ENCODE peak calls at places on chromosomes 13 and 19, in nine cellular contexts. Q is fibroblast of the aortic adventitia; U is heart right ventricle; P is CD8-positive, alpha-beta T cell; J is left ventricle myocardium inferior; G is cardiac fibroblast; L is uterus; B is HFFc6; I is ovary. C is an unnamed sample.

GRCh38 chr19:48393559-48394330 is at the start of gene GRIN2D:
- DNase-seq in Q (no peak), U (no peak), P (no peak), J (no peak), G (peak), L (no peak), B (peak), I (no peak), C (no peak)

GRCh38 chr13:51862965-51863364 is 1.2 kb downstream of the CCDC70 start:
- DNase-seq in Q (no peak), U (no peak), P (no peak), J (no peak), G (no peak), L (no peak), B (no peak), I (no peak), C (no peak)

GRCh38 chr13:53612200-53612599 is 583.6 kb downstream of the OLFM4 start:
- DNase-seq in Q (no peak), U (no peak), P (no peak), J (no peak), G (no peak), L (no peak), B (no peak), I (no peak), C (no peak)

GRCh38 chr13:75195479-75196111 is 286.4 kb downstream of the TBC1D4 start:
- DNase-seq in Q (no peak), U (no peak), P (no peak), J (no peak), G (peak), L (no peak), B (no peak), I (no peak), C (no peak)

GRCh38 chr13:73767747-73768315 is 366.4 kb downstream of the KLF12 start:
- DNase-seq in Q (no peak), U (no peak), P (no peak), J (no peak), G (no peak), L (no peak), B (peak), I (no peak), C (peak)

GRCh38 chr13:110913322-110913721 is 1.5 kb downstream of the ANKRD10 start:
- DNase-seq in Q (peak), U (no peak), P (no peak), J (no peak), G (peak), L (no peak), B (no peak), I (no peak), C (no peak)

GRCh38 chr19:44878119-44878865 is 12.8 kb upstream of the TOMM40 start:
- DNase-seq in Q (no peak), U (no peak), P (no peak), J (no peak), G (no peak), L (no peak), B (no peak), I (no peak), C (no peak)

GRCh38 chr13:113917523-113918371 is 53.9 kb upstream of the GAS6 start:
- DNase-seq in Q (no peak), U (no peak), P (no peak), J (no peak), G (no peak), L (peak), B (no peak), I (no peak), C (no peak)

GRCh38 chr13:98576215-98576945 is 527 bp downstream of the STK24 start:
- DNase-seq in Q (no peak), U (peak), P (no peak), J (peak), G (peak), L (peak), B (no peak), I (peak), C (peak)

GRCh38 chr19:4447327-4448146 is 10.1 kb downstream of the UBXN6 start:
- DNase-seq in Q (no peak), U (no peak), P (no peak), J (no peak), G (no peak), L (no peak), B (no peak), I (no peak), C (no peak)

GRCh38 chr13:50382511-50382910 is 367.3 kb downstream of the KCNRG start:
- DNase-seq in Q (no peak), U (no peak), P (no peak), J (no peak), G (no peak), L (no peak), B (no peak), I (no peak), C (no peak)

GRCh38 chr19:871446-872265 is 12.2 kb downstream of the CFD start:
- DNase-seq in Q (no peak), U (no peak), P (no peak), J (no peak), G (no peak), L (no peak), B (no peak), I (no peak), C (no peak)

DNA sequence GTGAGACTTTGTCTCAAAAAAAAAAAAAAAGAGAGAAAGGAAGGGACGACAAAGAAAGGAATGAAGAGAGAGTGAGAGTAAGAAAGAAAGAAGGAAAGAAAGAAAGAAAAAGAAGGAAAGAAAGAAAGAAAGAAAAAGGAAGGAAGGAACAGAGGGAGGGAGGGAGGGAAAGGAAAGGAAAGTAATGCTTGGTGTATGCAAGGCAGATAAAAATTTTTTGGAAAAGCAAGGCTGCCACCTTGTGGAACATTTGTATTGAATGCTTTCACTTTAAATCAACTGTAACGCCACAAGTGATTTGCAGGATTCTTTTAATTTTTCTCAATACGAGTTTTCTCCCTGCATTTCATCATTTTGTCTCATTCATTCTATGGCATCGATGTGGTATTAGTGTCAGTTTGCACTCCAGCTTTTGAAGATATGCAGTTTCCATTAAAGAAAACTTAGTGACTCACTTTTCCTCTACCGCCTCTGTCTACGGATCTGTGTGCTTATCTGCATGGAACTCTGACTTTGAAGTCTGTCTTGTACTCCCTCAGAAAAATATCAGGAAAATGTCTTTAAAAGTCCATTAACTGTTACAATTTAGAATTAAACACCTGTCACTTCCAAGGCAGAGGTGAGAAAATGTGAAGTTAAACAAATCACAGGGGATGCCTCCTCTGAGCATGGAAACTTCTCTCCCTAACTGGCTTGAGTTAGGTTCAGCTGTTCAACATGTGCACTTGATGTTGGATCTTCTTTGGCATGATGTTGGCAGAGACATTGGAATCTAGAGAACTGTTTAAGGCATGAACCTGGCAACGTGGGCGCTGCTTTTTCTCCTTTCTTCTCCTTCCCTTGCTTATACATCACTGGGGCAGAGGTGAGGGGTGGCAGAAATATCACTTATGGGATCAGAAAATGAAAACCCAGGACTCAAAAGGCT is 20.0 kb upstream of the ZDHHC20 start:
- DNase-seq in Q (peak), U (peak), P (no peak), J (no peak), G (peak), L (no peak), B (peak), I (peak), C (peak)
- TF ChIP-seq CTCF in Q (peak), U (peak), P (peak), J (peak), G (peak), L (peak), B (peak), I (peak), C (no peak)

GRCh38 chr19:12346896-12347295 is 13.5 kb upstream of the ZNF563 start:
- DNase-seq in Q (no peak), U (no peak), P (no peak), J (no peak), G (no peak), L (no peak), B (no peak), I (no peak), C (no peak)
- TF ChIP-seq CTCF in Q (no peak), U (no peak), P (no peak), J (no peak), G (no peak), L (no peak), B (no peak), I (no peak), C (no peak)

GRCh38 chr19:51439021-51439465 is 19.2 kb downstream of the SIGLEC8 start:
- DNase-seq in Q (no peak), U (no peak), P (no peak), J (no peak), G (peak), L (no peak), B (peak), I (no peak), C (peak)
- TF ChIP-seq CTCF in Q (peak), U (peak), P (peak), J (peak), G (peak), L (peak), B (peak), I (no peak), C (peak)

GRCh38 chr13:62014299-62014698 is 598.6 kb upstream of the PCDH20 start:
- DNase-seq in Q (no peak), U (no peak), P (no peak), J (no peak), G (peak), L (no peak), B (no peak), I (no peak), C (no peak)
- TF ChIP-seq CTCF in Q (no peak), U (peak), P (no peak), J (peak), G (no peak), L (no peak), B (no peak), I (no peak), C (no peak)

GRCh38 chr19:16324384-16325160 is at the start of gene KLF2:
- DNase-seq in Q (peak), U (peak), P (peak), J (peak), G (peak), L (peak), B (peak), I (peak), C (peak)

GRCh38 chr19:16326401-16327130 is 1.9 kb downstream of the KLF2 start:
- DNase-seq in Q (peak), U (no peak), P (peak), J (no peak), G (peak), L (no peak), B (no peak), I (peak), C (no peak)

GRCh38 chr19:16325671-16326400 is 1.2 kb downstream of the KLF2 start:
- DNase-seq in Q (peak), U (no peak), P (peak), J (no peak), G (peak), L (peak), B (no peak), I (peak), C (peak)

GRCh38 chr19:16324064-16324383 is 602 bp upstream of the KLF2 start:
- DNase-seq in Q (no peak), U (no peak), P (no peak), J (no peak), G (no peak), L (no peak), B (no peak), I (no peak), C (no peak)

GRCh38 chr19:16325161-16325527 is 518 bp downstream of the KLF2 start:
- DNase-seq in Q (no peak), U (no peak), P (peak), J (peak), G (no peak), L (peak), B (no peak), I (no peak), C (peak)
- TF ChIP-seq CTCF in Q (no peak), U (peak), P (no peak), J (peak), G (no peak), L (no peak), B (peak), I (no peak), C (peak)

DNA sequence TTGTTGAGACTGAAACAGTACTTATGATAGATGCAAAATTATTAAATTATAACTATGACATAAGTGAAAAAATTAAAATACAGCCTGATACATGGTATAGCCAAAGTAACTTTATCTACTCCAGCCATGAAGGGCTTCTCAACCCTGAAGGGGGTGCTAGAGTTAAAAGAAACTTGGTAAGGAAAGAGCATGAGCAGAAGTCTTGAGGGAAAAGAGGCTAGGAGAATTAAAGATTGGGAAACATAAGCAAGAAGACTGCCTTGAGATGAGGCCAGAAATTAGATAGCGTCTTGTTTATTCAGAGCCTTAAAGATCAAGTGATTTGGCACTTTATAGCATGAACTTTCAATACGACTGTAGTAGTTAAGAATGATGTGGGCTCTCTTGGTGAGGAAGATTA is 385.5 kb upstream of the PRR20A start:
- DNase-seq in Q (no peak), U (no peak), P (no peak), J (no peak), G (no peak), L (no peak), B (no peak), I (no peak), C (no peak)
- TF ChIP-seq CTCF in Q (no peak), U (peak), P (no peak), J (peak), G (no peak), L (no peak), B (no peak), I (no peak), C (no peak)

GRCh38 chr13:35163674-35164073 is 221.6 kb downstream of the NBEA start:
- DNase-seq in Q (no peak), U (no peak), P (no peak), J (no peak), G (no peak), L (no peak), B (no peak), I (no peak), C (no peak)

GRCh38 chr13:35162420-35162819 is 220.3 kb downstream of the NBEA start:
- DNase-seq in Q (no peak), U (no peak), P (no peak), J (no peak), G (no peak), L (no peak), B (no peak), I (no peak), C (no peak)

GRCh38 chr13:35160921-35161320 is 218.9 kb downstream of the NBEA start:
- DNase-seq in Q (no peak), U (no peak), P (no peak), J (no peak), G (no peak), L (no peak), B (no peak), I (no peak), C (no peak)

GRCh38 chr13:35165205-35165604 is 223.1 kb downstream of the NBEA start:
- DNase-seq in Q (no peak), U (no peak), P (no peak), J (no peak), G (no peak), L (no peak), B (no peak), I (no peak), C (no peak)

DNA sequence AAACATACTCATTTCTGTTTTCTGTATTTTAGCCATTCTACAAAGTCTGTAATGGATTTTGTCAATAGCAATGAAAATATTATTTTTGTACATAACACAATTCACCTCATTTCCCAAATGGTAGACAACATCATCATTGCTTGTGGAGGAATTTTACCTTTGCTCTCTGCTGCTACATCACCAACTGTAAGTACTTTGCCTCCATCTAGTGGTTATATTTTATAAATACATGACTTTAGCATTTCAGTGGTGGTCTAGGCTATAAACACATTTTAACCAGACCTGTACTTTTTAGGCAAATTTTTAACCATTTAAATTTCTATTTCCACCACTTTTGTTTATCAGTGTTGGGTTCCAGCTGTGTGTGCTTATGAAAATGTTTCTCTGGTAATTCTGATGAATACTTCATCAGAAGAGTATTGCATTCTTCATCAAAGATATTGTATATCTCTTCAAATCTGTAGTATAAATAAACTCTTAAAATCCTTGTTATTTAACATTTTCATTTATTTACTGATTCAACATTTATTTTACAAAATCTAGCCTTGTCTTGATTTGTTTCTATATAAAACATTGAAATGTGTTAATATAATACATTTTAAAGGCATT is 222.4 kb downstream of the NBEA start:
- DNase-seq in Q (peak), U (no peak), P (no peak), J (no peak), G (peak), L (no peak), B (peak), I (no peak), C (no peak)
- TF ChIP-seq CTCF in Q (peak), U (peak), P (peak), J (peak), G (peak), L (peak), B (peak), I (peak), C (no peak)

GRCh38 chr19:42080764-42081375 is 4.9 kb downstream of the ZNF574 start:
- DNase-seq in Q (no peak), U (no peak), P (no peak), J (no peak), G (no peak), L (no peak), B (no peak), I (no peak), C (no peak)

GRCh38 chr19:42079886-42080763 is 4.2 kb downstream of the ZNF574 start:
- DNase-seq in Q (no peak), U (no peak), P (no peak), J (no peak), G (no peak), L (no peak), B (no peak), I (no peak), C (no peak)

GRCh38 chr19:42079276-42079669 is 3.3 kb downstream of the ZNF574 start:
- DNase-seq in Q (no peak), U (no peak), P (no peak), J (no peak), G (no peak), L (no peak), B (no peak), I (no peak), C (no peak)

GRCh38 chr19:42083537-42083936 is 7.6 kb downstream of the ZNF574 start:
- DNase-seq in Q (no peak), U (no peak), P (no peak), J (no peak), G (no peak), L (no peak), B (no peak), I (no peak), C (no peak)

GRCh38 chr19:42081584-42082258 is 5.8 kb downstream of the ZNF574 start:
- DNase-seq in Q (peak), U (no peak), P (no peak), J (no peak), G (peak), L (no peak), B (peak), I (no peak), C (peak)
- TF ChIP-seq CTCF in Q (peak), U (peak), P (peak), J (peak), G (peak), L (no peak), B (peak), I (no peak), C (peak)

GRCh38 chr13:97367427-97367826 is 66.5 kb upstream of the RAP2A start:
- DNase-seq in Q (peak), U (no peak), P (no peak), J (no peak), G (peak), L (peak), B (peak), I (no peak), C (no peak)

GRCh38 chr13:97367016-97367415 is 67.0 kb upstream of the RAP2A start:
- DNase-seq in Q (no peak), U (no peak), P (no peak), J (no peak), G (peak), L (peak), B (peak), I (no peak), C (no peak)

GRCh38 chr13:97364031-97364430 is 69.9 kb upstream of the RAP2A start:
- DNase-seq in Q (peak), U (no peak), P (no peak), J (no peak), G (no peak), L (no peak), B (no peak), I (no peak), C (no peak)

GRCh38 chr13:97364827-97365226 is 69.1 kb upstream of the RAP2A start:
- DNase-seq in Q (no peak), U (no peak), P (no peak), J (no peak), G (no peak), L (no peak), B (no peak), I (no peak), C (no peak)

GRCh38 chr13:97366172-97366688 is 67.7 kb upstream of the RAP2A start:
- DNase-seq in Q (no peak), U (no peak), P (no peak), J (no peak), G (no peak), L (no peak), B (no peak), I (no peak), C (no peak)
- TF ChIP-seq CTCF in Q (no peak), U (no peak), P (no peak), J (no peak), G (no peak), L (no peak), B (no peak), I (no peak), C (no peak)

GRCh38 chr19:11597202-11598102 is at the start of gene ZNF627:
- DNase-seq in Q (peak), U (peak), P (peak), J (peak), G (peak), L (peak), B (peak), I (peak), C (peak)
- TF ChIP-seq CTCF in Q (peak), U (peak), P (no peak), J (peak), G (no peak), L (peak), B (peak), I (peak), C (no peak)

C was measured in Calu3.